ENCODE peak calls at places on chromosome 2, in ten cellular contexts. B is stimulated activated CD4-positive, alpha-beta T cell treated with anti-CD3 and anti-CD28 coated beads, Interleukin-4, amount 100 ng/mL, for 48 hours; N is CD4-positive, CD25-positive, alpha-beta regulatory T cell; Q is cardiac muscle cell; M is activated CD4-positive, alpha-beta T cell treated with anti-CD3 and anti-CD28 coated beads, Interleukin-2, amount 10 ng/mL, durations not matched to agents 7 days and 5 days; O is GM12865; D is Calu3; K is OCI-M1; R is tibial artery; P is NCI-H510A. W is an unnamed sample.
A peak's percentile ranks its signal among the peaks of the same experiment; 100 is the strongest.

GRCh38 chr2:25453199-25453903 is 111.6 kb upstream of the DNMT3A start:
- DNase-seq in B (peak; percentile 4), N (no peak), Q (no peak), M (peak; percentile 18), O (peak; percentile 75), D (no peak), K (peak; percentile 47), R (no peak), P (no peak), W (peak; percentile 52)

GRCh38 chr2:239553376-239554000 is 152.7 kb upstream of the HDAC4 start:
- DNase-seq in B (no peak), N (no peak), Q (no peak), M (no peak), O (no peak), D (no peak), K (no peak), R (peak; percentile 12), P (no peak), W (no peak)

GRCh38 chr2:233041722-233042323 is 9.4 kb downstream of the NEU2 start:
- DNase-seq in B (no peak), N (no peak), Q (no peak), M (no peak), O (no peak), D (no peak), K (no peak), R (no peak), P (no peak), W (no peak)

GRCh38 chr2:24730481-24730880 is 62.7 kb downstream of the PTRHD1 start:
- DNase-seq in B (no peak), N (no peak), Q (peak; percentile 22), M (no peak), O (no peak), D (no peak), K (no peak), R (no peak), P (no peak), W (no peak)

GRCh38 chr2:43178602-43179542 is 47.5 kb downstream of the ZFP36L2 start:
- DNase-seq in B (no peak), N (no peak), Q (peak; percentile 91), M (peak; percentile 41), O (no peak), D (peak; percentile 78), K (peak; percentile 98), R (peak; percentile 93), P (peak; percentile 67), W (no peak)

GRCh38 chr2:176534798-176535479 is 265.7 kb downstream of the MTX2 start:
- DNase-seq in B (no peak), N (no peak), Q (peak; percentile 33), M (no peak), O (no peak), D (no peak), K (no peak), R (no peak), P (no peak), W (no peak)

GRCh38 chr2:240811346-240812300 is 8.4 kb downstream of the KIF1A start:
- DNase-seq in B (no peak), N (no peak), Q (no peak), M (no peak), O (no peak), D (no peak), K (no peak), R (peak; percentile 45), P (no peak), W (no peak)

GRCh38 chr2:223007531-223007930 is 44.5 kb upstream of the KCNE4 start:
- DNase-seq in B (no peak), N (no peak), Q (no peak), M (no peak), O (no peak), D (no peak), K (no peak), R (no peak), P (no peak), W (no peak)

W was measured in stimulated activated effector memory CD8-positive, alpha-beta T cell treated with anti-CD3 and anti-CD28 coated beads, Interleukin-12 subunit alpha, Interleukin-12 subunit beta, amount 100 ng/mL, for 72 hours.